ENCODE peak calls at places on chromosomes 11 and 22, in eight cellular contexts. S is AG04450; C is astrocyte of the spinal cord; R is activated naive CD4-positive, alpha-beta T cell treated with anti-CD3 and anti-CD28 coated beads, Interleukin-2, amount 50 U/mL, for 72 hours; P is kidney tubule cell; X is stimulated activated CD4-positive, alpha-beta T cell treated with anti-CD3 and anti-CD28 coated beads, Interleukin-2, amount 100 ng/mL, for 4 hours; J is stimulated activated CD8-positive, alpha-beta memory T cell treated with anti-CD3 and anti-CD28 coated beads, Interleukin-7, amount 100 ng/mL, for 24 hours; Y is dermis microvascular lymphatic vessel endothelial cell. G is an unnamed sample.
A peak's percentile ranks its signal among the peaks of the same experiment; 100 is the strongest.

GRCh38 chr22:35191412-35191811 is 65.9 kb upstream of the HMGXB4 start:
- DNase-seq in Y (peak; percentile 69), S (no peak), J (no peak), X (no peak), R (no peak), P (peak; percentile 77), C (peak; percentile 57), G (no peak)

GRCh38 chr11:111459506-111460270 is 52.5 kb downstream of the BTG4 start:
- DNase-seq in J (no peak), C (no peak), P (no peak), S (no peak), X (no peak), Y (no peak), R (no peak), G (no peak)

GRCh38 chr11:25435197-25435596 is 896.7 kb upstream of the ANO3 start:
- DNase-seq in Y (no peak), R (no peak), S (no peak), X (no peak), C (no peak), J (no peak), P (no peak), G (no peak)

GRCh38 chr11:75561426-75562047 is 516 bp upstream of the SERPINH1 start:
- DNase-seq in R (no peak), C (no peak), X (no peak), J (no peak), Y (no peak), S (no peak), P (no peak), G (no peak)

GRCh38 chr22:46746620-46747019 is 8.6 kb upstream of the CERK start:
- DNase-seq in R (no peak), X (no peak), J (no peak), P (no peak), C (no peak), S (no peak), Y (no peak), G (no peak)

GRCh38 chr11:14618060-14618459 is 25.5 kb upstream of the PDE3B start:
- DNase-seq in Y (no peak), P (no peak), R (no peak), J (no peak), X (no peak), C (no peak), S (no peak), G (no peak)

GRCh38 chr11:87301785-87302540 is 264.2 kb downstream of the TMEM135 start:
- DNase-seq in P (no peak), S (no peak), R (no peak), X (no peak), Y (peak; percentile 40), J (no peak), C (no peak), G (no peak)

GRCh38 chr11:12455938-12456337 is 78.6 kb downstream of the PARVA start:
- DNase-seq in C (peak; percentile 50), R (no peak), Y (no peak), X (no peak), P (no peak), J (no peak), S (peak; percentile 67), G (no peak)

GRCh38 chr11:6693342-6694228 is 10.4 kb upstream of the MRPL17 start:
- DNase-seq in P (peak; percentile 83), S (peak; percentile 38), C (peak; percentile 81), R (peak; percentile 27), Y (peak; percentile 33), J (no peak), X (peak; percentile 48), G (no peak)

GRCh38 chr11:85663781-85664560 is 958 bp downstream of the CREBZF start:
- DNase-seq in P (peak; percentile 76), S (no peak), R (peak; percentile 83), Y (peak; percentile 74), C (peak; percentile 60), X (peak; percentile 84), J (peak; percentile 73), G (no peak)

GRCh38 chr11:61551630-61552029 is 29.2 kb downstream of the SYT7 start:
- DNase-seq in X (no peak), Y (no peak), S (no peak), C (no peak), J (no peak), R (no peak), P (peak; percentile 66), G (no peak)

GRCh38 chr11:86888164-86888977 is 66.8 kb downstream of the FZD4 start:
- DNase-seq in Y (no peak), R (no peak), P (peak; percentile 13), C (peak; percentile 65), S (peak; percentile 71), J (no peak), X (no peak), G (no peak)

GRCh38 chr22:23196165-23196564 is 15.9 kb downstream of the BCR start:
- DNase-seq in C (no peak), X (no peak), P (no peak), J (no peak), R (no peak), Y (no peak), S (no peak), G (no peak)

GRCh38 chr11:86931965-86932332 is 23.2 kb downstream of the FZD4 start:
- DNase-seq in J (no peak), P (peak; percentile 60), X (no peak), Y (peak; percentile 68), C (no peak), S (no peak), R (no peak), G (no peak)

GRCh38 chr11:43735931-43736330 is 55.4 kb downstream of the HSD17B12 start:
- DNase-seq in Y (no peak), P (peak; percentile 35), X (no peak), S (no peak), R (no peak), C (peak; percentile 64), J (no peak), G (no peak)

GRCh38 chr11:61695917-61696316 is 15.7 kb downstream of the DAGLA start:
- DNase-seq in Y (peak; percentile 86), S (no peak), X (peak; percentile 94), P (peak; percentile 96), R (peak; percentile 88), C (peak; percentile 55), J (peak; percentile 85), G (peak; percentile 63)

GRCh38 chr11:95699631-95700470 is 89.7 kb downstream of the FAM76B start:
- DNase-seq in Y (no peak), X (no peak), J (no peak), R (no peak), S (no peak), P (no peak), C (peak; percentile 36), G (no peak)

GRCh38 chr22:19122752-19123492 is 710 bp upstream of the DGCR2 start:
- DNase-seq in X (no peak), S (no peak), P (peak; percentile 24), C (no peak), J (no peak), R (no peak), Y (peak; percentile 24), G (no peak)

GRCh38 chr11:114219559-114220349 is 76.4 kb upstream of the NNMT start:
- DNase-seq in R (no peak), S (no peak), C (peak; percentile 86), X (no peak), P (peak; percentile 69), Y (peak; percentile 90), J (no peak), G (no peak)

GRCh38 chr22:48155446-48155845 is 1393.0 kb downstream of the TBC1D22A start:
- DNase-seq in X (no peak), J (no peak), R (no peak), C (no peak), Y (no peak), P (no peak), S (no peak), G (no peak)

GRCh38 chr22:45207981-45208664 is 32.6 kb downstream of the KIAA0930 start:
- DNase-seq in Y (peak; percentile 52), R (no peak), C (peak; percentile 80), J (no peak), P (no peak), S (peak; percentile 76), X (no peak), G (no peak)

GRCh38 chr11:134278356-134278755 is 2.2 kb downstream of the GLB1L3 start:
- DNase-seq in J (no peak), S (no peak), P (no peak), X (no peak), C (no peak), Y (no peak), R (no peak), G (no peak)

GRCh38 chr22:29520851-29521250 is 32.7 kb downstream of the THOC5 start:
- DNase-seq in X (no peak), Y (peak; percentile 89), P (peak; percentile 26), S (peak; percentile 56), R (no peak), J (no peak), C (peak; percentile 80), G (no peak)

G was measured in H1.